ENCODE peak calls at places on chromosomes 1 and 21, in four cellular contexts. C, J, D and L are unnamed samples.

GRCh38 chr21:44332965-44333364 is 6.2 kb downstream of the CFAP410 start:
- DNase-seq in C (no peak), D (no peak), J (no peak), L (no peak)

GRCh38 chr1:98661544-98662353 is at the start of gene SNX7:
- DNase-seq in J (peak; percentile 94), C (peak; percentile 94), D (peak; percentile 69), L (peak; percentile 54)

GRCh38 chr1:182677393-182678098 is 6.8 kb downstream of the RGS8 start:
- DNase-seq in C (no peak), J (no peak), D (no peak), L (no peak)

GRCh38 chr1:212667223-212668139 is 32.2 kb downstream of the BATF3 start:
- DNase-seq in J (peak; percentile 64), D (peak; percentile 97), C (peak; percentile 78), L (peak; percentile 65)

GRCh38 chr1:245822997-245823396 is 668.2 kb downstream of the KIF26B start:
- DNase-seq in J (peak; percentile 16), D (peak; percentile 95), C (no peak), L (no peak)

GRCh38 chr1:213996320-213997022 is 8.7 kb downstream of the PROX1 start:
- DNase-seq in C (no peak), D (no peak), J (no peak), L (no peak)

GRCh38 chr1:67717876-67718275 is 32.9 kb downstream of the GADD45A start:
- DNase-seq in C (no peak), J (no peak), D (peak; percentile 74), L (no peak)

GRCh38 chr1:7991504-7992440 is 30.3 kb downstream of the PARK7 start:
- DNase-seq in C (peak; percentile 93), J (no peak), D (peak; percentile 40), L (no peak)

GRCh38 chr1:96981181-96981580 is 259.6 kb downstream of the PTBP2 start:
- DNase-seq in D (no peak), C (no peak), J (no peak), L (no peak)

DNA sequence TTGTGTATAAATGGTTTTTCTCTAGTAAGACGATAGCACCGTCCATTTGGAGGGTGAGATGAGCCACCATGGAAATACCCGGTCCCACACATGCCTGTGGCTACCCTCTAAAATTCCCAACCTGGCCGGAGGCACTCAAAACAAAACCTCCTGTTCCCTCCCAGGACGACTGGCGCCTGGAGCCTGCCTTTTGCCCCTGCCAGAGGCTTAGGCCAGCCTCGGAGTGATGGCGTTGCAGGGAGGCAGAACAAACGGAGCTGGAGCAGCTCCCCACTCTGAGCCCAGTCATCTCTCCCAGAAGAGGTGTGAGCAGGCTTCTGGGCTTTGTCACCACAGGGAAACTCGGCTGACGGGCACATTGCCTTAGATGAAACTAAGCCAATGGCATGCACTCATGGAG is 213.7 kb upstream of the HOOK1 start:
- DNase-seq in C (peak; percentile 46), J (no peak), D (no peak), L (no peak)
- H3K4me3 ChIP-seq in C (no peak overlapping the region), J (no peak overlapping the region), D (no peak overlapping the region), L (no peak overlapping the region)

DNA sequence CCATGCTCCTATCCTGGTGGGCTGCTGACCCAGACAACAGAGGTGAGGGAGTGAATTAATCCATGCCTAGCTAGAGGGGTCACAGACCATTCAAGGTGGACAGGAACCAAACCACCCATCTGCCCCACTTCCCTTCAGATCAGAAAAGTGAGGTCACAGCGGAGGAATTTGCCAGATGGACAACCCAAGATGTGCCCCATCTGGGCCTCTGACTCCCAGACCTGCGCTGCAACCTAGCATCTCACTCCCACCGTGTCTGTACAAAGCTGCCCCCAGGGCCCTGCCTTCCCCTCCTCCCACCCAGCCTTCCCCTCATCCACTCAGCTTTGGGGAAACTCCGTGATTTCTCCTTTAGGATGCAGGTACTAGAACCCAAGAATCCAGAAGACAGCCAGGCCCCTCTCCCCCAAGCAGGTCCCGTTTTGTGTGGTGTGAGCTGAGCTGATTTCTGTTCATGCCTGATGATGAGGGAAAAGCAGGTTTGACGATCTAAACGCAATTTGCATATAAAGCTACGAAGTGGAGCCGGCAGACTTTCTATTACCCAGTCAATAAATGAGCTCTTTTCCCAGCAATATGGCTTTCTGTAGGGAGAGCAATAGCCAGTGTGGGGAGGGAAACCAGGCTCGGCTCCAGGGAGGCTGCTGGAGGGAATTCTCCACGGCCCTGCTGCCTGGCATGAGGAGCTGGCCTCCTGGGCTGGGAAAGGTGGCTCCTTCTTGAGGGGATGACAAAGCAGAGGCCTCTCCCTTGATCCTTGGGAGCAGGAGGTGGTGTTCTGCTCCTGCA is 140.9 kb upstream of the AJAP1 start:
- DNase-seq in C (no peak), D (no peak), J (no peak), L (no peak)
- H3K9me3 ChIP-seq in C (no peaks in the 10 kb centered on the region), D (peaks cover 58% of the 10 kb centered on the region), J (no peaks in the 10 kb centered on the region), L (no peaks in the 10 kb centered on the region)

GRCh38 chr1:159889821-159890252 is 10.1 kb downstream of the CFAP45 start:
- DNase-seq in D (peak; percentile 96), J (no peak), C (no peak), L (peak; percentile 27)
- TF ChIP-seq CTCF in D (no peak), J (no peak), C (no peak), L (no peak)

GRCh38 chr1:106749906-106750305 is 306.6 kb upstream of the PRMT6 start:
- DNase-seq in D (no peak), C (no peak), J (no peak), L (no peak)

GRCh38 chr1:106753069-106753468 is 303.4 kb upstream of the PRMT6 start:
- DNase-seq in D (no peak), C (no peak), J (no peak), L (no peak)

GRCh38 chr1:106756752-106757151 is 299.7 kb upstream of the PRMT6 start:
- DNase-seq in C (no peak), J (no peak), D (no peak), L (no peak)

GRCh38 chr1:106754957-106755356 is 301.5 kb upstream of the PRMT6 start:
- DNase-seq in D (no peak), J (no peak), C (no peak), L (no peak)

DNA sequence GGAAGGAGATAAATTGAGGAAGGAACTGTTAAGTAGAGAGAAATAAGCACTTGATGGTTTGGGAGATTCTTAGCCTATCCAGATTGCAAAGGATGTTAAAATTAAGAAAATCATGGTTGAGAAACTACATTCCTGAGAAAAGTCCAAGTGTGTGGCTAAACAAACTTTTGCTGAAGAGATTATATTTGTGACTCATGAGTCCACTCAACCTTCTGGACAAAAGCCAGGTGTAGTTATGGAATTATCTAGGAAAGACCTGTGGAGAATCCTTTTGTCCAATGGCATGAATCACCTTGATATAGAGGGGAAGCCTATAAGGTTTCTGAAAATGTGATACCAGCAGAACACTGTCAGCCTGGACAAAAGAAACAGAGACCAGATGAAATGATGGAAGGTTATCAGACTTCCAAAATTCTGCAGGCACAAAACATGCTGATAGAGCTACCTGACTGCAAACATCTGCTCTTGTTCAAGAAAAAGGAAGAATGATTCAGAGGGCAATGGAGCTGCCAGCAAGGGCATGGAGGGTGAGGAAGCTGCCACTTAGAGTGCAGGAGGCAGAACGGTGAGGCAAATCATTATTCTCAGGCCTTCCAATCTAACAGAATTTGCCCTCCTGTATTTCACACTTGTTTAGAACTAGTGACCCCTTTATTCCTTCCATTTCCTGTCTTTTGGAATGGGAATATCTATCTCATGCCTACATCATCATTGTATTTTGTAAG is 300.6 kb upstream of the PRMT6 start:
- DNase-seq in J (no peak), C (no peak), D (peak; percentile 10), L (no peak)
- H3K4me3 ChIP-seq in J (no peak overlapping the region), C (no peak overlapping the region), D (no peak overlapping the region), L (no peak overlapping the region)

DNA sequence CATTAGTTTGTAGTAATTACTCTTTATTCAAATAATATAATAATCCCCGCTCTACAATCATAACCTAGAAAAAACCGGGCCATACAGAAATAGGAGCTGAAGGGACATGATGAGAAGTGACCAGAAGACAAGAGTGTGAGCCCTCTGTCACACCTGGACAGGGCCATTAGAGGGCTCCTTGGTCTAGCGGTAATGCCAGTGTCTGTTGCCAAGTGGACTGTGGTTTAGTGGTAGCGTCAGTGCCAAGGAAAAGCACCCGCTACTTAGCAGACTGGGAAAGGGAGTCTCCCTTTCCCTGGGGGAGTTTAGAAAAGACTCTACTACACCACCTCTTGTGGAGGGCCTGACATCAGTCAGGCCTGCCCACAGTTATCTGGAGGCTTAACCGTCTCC is 19.1 kb downstream of the PCBP3 start:
- DNase-seq in C (no peak), D (no peak), J (no peak), L (no peak)
- H3K9me3 ChIP-seq in C (peaks cover 6% of the 10 kb centered on the region), D (peaks cover 4% of the 10 kb centered on the region), J (no peaks in the 10 kb centered on the region), L (peaks cover 18% of the 10 kb centered on the region)

DNA sequence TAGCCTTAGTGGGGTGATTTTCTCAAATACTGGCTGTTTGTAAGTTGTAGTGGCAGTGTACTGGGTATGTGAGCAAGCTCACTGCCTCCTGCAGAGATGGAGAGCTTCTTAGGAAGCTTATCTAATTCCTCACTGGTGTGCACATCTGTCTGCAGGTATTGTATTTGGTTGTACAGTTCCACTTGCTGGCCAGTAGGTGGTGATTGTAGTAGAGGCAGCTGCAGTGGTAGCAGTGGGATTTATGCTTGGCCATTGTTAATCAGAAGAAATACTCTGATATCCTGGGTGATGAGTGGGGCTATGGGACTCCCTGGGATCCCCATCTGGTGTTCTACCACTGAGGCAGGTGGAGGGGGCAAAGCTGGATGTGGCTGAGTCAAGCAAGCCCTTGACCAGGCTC is 276.1 kb upstream of the SPAG17 start:
- DNase-seq in D (no peak), C (no peak), J (no peak), L (no peak)
- TF ChIP-seq CTCF in D (no peak), C (peak; percentile 72), J (no peak), L (no peak)

GRCh38 chr1:22142315-22143064 is 407 bp downstream of the WNT4 start:
- DNase-seq in C (peak; percentile 80), D (no peak), J (peak; percentile 54), L (no peak)
- H3K4me3 ChIP-seq in C (peak overlapping the region; percentile 68), D (peak overlapping the region; percentile 35), J (peak overlapping the region; percentile 67), L (peak overlapping the region; percentile 43)

DNA sequence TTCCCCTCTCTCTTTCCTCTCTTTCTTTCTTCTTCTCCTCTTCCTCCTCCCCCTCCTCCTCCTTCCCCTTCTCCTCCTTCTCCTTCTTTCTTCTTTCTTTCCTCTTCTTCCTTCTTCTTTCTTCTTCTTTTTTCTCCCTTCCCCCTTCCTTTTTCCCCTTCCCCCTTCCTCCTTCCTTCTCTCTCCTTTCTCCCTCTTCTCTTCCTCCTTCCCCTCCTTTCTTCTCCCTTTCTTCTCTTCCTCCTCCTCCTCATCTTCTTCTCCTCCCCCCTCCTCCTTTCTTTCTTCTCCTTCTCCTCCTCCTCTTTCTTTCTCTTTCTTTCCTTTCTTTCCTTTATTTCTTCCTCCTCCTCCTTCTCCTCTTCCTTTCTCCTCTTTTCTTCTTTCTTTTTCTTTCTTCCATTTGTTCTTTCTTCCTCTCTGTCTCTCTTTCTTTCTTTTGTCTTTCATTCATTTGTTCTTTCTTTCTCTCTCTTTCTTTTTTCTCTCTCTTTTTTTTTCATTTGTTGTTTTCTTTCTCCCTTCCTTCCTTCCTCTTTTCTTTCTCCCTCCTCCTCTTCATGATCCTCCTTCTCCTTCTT is 26.5 kb downstream of the HRNR start:
- DNase-seq in J (no peak), D (no peak), C (no peak), L (no peak)
- H3K9me3 ChIP-seq in J (no peaks in the 10 kb centered on the region), D (no peaks in the 10 kb centered on the region), C (peaks cover 15% of the 10 kb centered on the region), L (peaks cover 8% of the 10 kb centered on the region)

DNA sequence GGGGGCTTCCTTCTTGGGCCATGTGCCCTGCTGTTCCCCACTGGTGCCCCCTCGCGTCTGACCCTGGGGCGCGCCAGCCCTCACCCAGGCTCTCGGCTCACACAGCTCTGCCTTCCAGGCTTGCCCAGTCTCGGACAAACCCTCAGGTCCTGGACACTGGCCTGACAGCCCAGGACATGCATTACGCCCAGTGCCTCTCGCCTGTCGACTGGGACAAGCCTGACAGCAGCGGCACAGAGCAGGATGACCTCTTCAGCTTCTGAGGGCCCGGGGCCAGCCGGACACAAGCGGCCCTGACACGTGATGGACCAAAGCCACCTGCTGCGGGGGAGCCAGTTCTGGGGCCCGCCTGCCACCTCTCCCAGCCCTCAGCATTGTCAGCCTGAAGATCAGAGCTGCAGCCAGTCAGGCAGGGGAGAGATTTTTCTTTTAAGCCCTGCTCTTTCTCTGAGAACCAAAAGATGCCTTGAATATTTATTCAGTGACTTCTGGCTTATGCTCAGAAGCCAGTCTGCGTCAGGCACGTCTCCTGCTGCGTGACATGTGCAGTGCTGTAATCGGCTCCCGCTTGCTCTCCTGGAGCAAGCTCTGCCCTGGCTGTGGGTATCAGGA is 23.4 kb downstream of the LDLRAP1 start:
- DNase-seq in C (peak; percentile 78), J (peak; percentile 55), D (peak; percentile 92), L (peak; percentile 54)
- TF ChIP-seq CTCF in C (peak; percentile 29), J (no peak), D (peak; percentile 9), L (no peak)